ENCODE peak calls at places on chromosomes 2 and 18, in seven cellular contexts. One of them, this sample, is unnamed.

GRCh38 chr2:138510319-138510718 is 8.7 kb downstream of the SPOPL start:
- DNase-seq in PC-3: no peak
- DNase-seq in hepatocyte: no peak
- DNase-seq in IMR-90: no peak
- DNase-seq in neural progenitor cell: no peak
- DNase-seq in neuronal stem cell: no peak
- DNase-seq in HCT116: no peak
- DNase-seq in this sample: no peak

GRCh38 chr2:165141601-165142000 is 62.2 kb downstream of the SCN3A start:
- DNase-seq in PC-3: peak; percentile 27
- DNase-seq in hepatocyte: no peak
- DNase-seq in IMR-90: peak; percentile 3
- DNase-seq in neural progenitor cell: no peak
- DNase-seq in neuronal stem cell: no peak
- DNase-seq in HCT116: no peak
- DNase-seq in this sample: no peak

GRCh38 chr2:98882368-98882767 is 53.7 kb downstream of the CRACDL start:
- DNase-seq in PC-3: no peak
- DNase-seq in hepatocyte: no peak
- DNase-seq in IMR-90: no peak
- DNase-seq in neural progenitor cell: no peak
- DNase-seq in neuronal stem cell: no peak
- DNase-seq in HCT116: no peak
- DNase-seq in this sample: no peak

GRCh38 chr18:56083097-56083865 is 495.3 kb upstream of the TCF4 start:
- DNase-seq in PC-3: no peak
- DNase-seq in hepatocyte: peak; percentile 28
- DNase-seq in IMR-90: peak; percentile 92
- DNase-seq in neural progenitor cell: peak; percentile 15
- DNase-seq in neuronal stem cell: no peak
- DNase-seq in HCT116: no peak
- DNase-seq in this sample: no peak

GRCh38 chr2:108351889-108352288 is 25.9 kb upstream of the SULT1C4 start:
- DNase-seq in PC-3: no peak
- DNase-seq in hepatocyte: no peak
- DNase-seq in IMR-90: no peak
- DNase-seq in neural progenitor cell: no peak
- DNase-seq in neuronal stem cell: no peak
- DNase-seq in HCT116: no peak
- DNase-seq in this sample: no peak

GRCh38 chr2:42494434-42495233 is 852 bp upstream of the KCNG3 start:
- DNase-seq in PC-3: peak; percentile 95
- DNase-seq in hepatocyte: peak; percentile 85
- DNase-seq in IMR-90: peak; percentile 75
- DNase-seq in neural progenitor cell: peak; percentile 85
- DNase-seq in neuronal stem cell: peak; percentile 80
- DNase-seq in HCT116: peak; percentile 82
- DNase-seq in this sample: peak; percentile 94

GRCh38 chr2:24855022-24855622 is 61.9 kb downstream of the CENPO start:
- DNase-seq in PC-3: no peak
- DNase-seq in hepatocyte: no peak
- DNase-seq in IMR-90: no peak
- DNase-seq in neural progenitor cell: no peak
- DNase-seq in neuronal stem cell: no peak
- DNase-seq in HCT116: no peak
- DNase-seq in this sample: peak; percentile 73

GRCh38 chr2:37507703-37508102 is 163.3 kb downstream of the QPCT start:
- DNase-seq in PC-3: no peak
- DNase-seq in hepatocyte: no peak
- DNase-seq in IMR-90: peak; percentile 82
- DNase-seq in neural progenitor cell: no peak
- DNase-seq in neuronal stem cell: no peak
- DNase-seq in HCT116: no peak
- DNase-seq in this sample: no peak

GRCh38 chr2:17148298-17149228 is 369.7 kb downstream of the RAD51AP2 start:
- DNase-seq in PC-3: no peak
- DNase-seq in hepatocyte: peak; percentile 44
- DNase-seq in IMR-90: no peak
- DNase-seq in neural progenitor cell: peak; percentile 63
- DNase-seq in neuronal stem cell: peak; percentile 17
- DNase-seq in HCT116: peak; percentile 8
- DNase-seq in this sample: peak; percentile 13

GRCh38 chr2:129135017-129135416 is 816.3 kb upstream of the HS6ST1 start:
- DNase-seq in PC-3: no peak
- DNase-seq in hepatocyte: no peak
- DNase-seq in IMR-90: no peak
- DNase-seq in neural progenitor cell: no peak
- DNase-seq in neuronal stem cell: no peak
- DNase-seq in HCT116: no peak
- DNase-seq in this sample: no peak

GRCh38 chr2:72220170-72220569 is 72.5 kb upstream of the CYP26B1 start:
- DNase-seq in PC-3: peak; percentile 37
- DNase-seq in hepatocyte: no peak
- DNase-seq in IMR-90: no peak
- DNase-seq in neural progenitor cell: peak; percentile 68
- DNase-seq in neuronal stem cell: peak; percentile 5
- DNase-seq in HCT116: no peak
- DNase-seq in this sample: no peak

GRCh38 chr2:149278146-149278878 is 52.1 kb upstream of the LYPD6 start:
- DNase-seq in PC-3: no peak
- DNase-seq in hepatocyte: no peak
- DNase-seq in IMR-90: no peak
- DNase-seq in neural progenitor cell: no peak
- DNase-seq in neuronal stem cell: no peak
- DNase-seq in HCT116: no peak
- DNase-seq in this sample: no peak

GRCh38 chr18:13218376-13219011 is at the start of gene LDLRAD4:
- DNase-seq in PC-3: no peak
- DNase-seq in hepatocyte: peak; percentile 55
- DNase-seq in IMR-90: no peak
- DNase-seq in neural progenitor cell: peak; percentile 58
- DNase-seq in neuronal stem cell: peak; percentile 26
- DNase-seq in HCT116: no peak
- DNase-seq in this sample: no peak

GRCh38 chr2:15939556-15939853 is 845 bp upstream of the MYCN start:
- DNase-seq in PC-3: peak; percentile 50
- DNase-seq in hepatocyte: no peak
- DNase-seq in IMR-90: no peak
- DNase-seq in neural progenitor cell: no peak
- DNase-seq in neuronal stem cell: no peak
- DNase-seq in HCT116: peak; percentile 40
- DNase-seq in this sample: peak; percentile 93

GRCh38 chr2:209208211-209208610 is 215.6 kb upstream of the MAP2 start:
- DNase-seq in PC-3: peak; percentile 43
- DNase-seq in hepatocyte: peak; percentile 56
- DNase-seq in IMR-90: no peak
- DNase-seq in neural progenitor cell: peak; percentile 64
- DNase-seq in neuronal stem cell: peak; percentile 37
- DNase-seq in HCT116: peak; percentile 41
- DNase-seq in this sample: no peak

GRCh38 chr2:31384351-31384750 is 30.2 kb downstream of the XDH start:
- DNase-seq in PC-3: peak; percentile 89
- DNase-seq in hepatocyte: peak; percentile 25
- DNase-seq in IMR-90: peak; percentile 96
- DNase-seq in neural progenitor cell: no peak
- DNase-seq in neuronal stem cell: no peak
- DNase-seq in HCT116: peak; percentile 51
- DNase-seq in this sample: peak; percentile 96

GRCh38 chr2:161409308-161409707 is 6.8 kb upstream of the TBR1 start:
- DNase-seq in PC-3: no peak
- DNase-seq in hepatocyte: no peak
- DNase-seq in IMR-90: no peak
- DNase-seq in neural progenitor cell: no peak
- DNase-seq in neuronal stem cell: no peak
- DNase-seq in HCT116: no peak
- DNase-seq in this sample: no peak

GRCh38 chr2:177771191-177771590 is 301.4 kb downstream of the PDE11A start:
- DNase-seq in PC-3: peak; percentile 40
- DNase-seq in hepatocyte: no peak
- DNase-seq in IMR-90: no peak
- DNase-seq in neural progenitor cell: no peak
- DNase-seq in neuronal stem cell: no peak
- DNase-seq in HCT116: peak; percentile 18
- DNase-seq in this sample: no peak

GRCh38 chr18:78837766-78838165 is 141.9 kb upstream of the SALL3 start:
- DNase-seq in PC-3: no peak
- DNase-seq in hepatocyte: no peak
- DNase-seq in IMR-90: no peak
- DNase-seq in neural progenitor cell: no peak
- DNase-seq in neuronal stem cell: no peak
- DNase-seq in HCT116: no peak
- DNase-seq in this sample: no peak

GRCh38 chr2:127398239-127398590 is 10.4 kb upstream of the MAP3K2 start:
- DNase-seq in PC-3: peak; percentile 97
- DNase-seq in hepatocyte: peak; percentile 91
- DNase-seq in IMR-90: peak; percentile 93
- DNase-seq in neural progenitor cell: no peak
- DNase-seq in neuronal stem cell: no peak
- DNase-seq in HCT116: peak; percentile 81
- DNase-seq in this sample: peak; percentile 99

GRCh38 chr2:14316594-14316993 is 315.9 kb upstream of the LRATD1 start:
- DNase-seq in PC-3: no peak
- DNase-seq in hepatocyte: no peak
- DNase-seq in IMR-90: no peak
- DNase-seq in neural progenitor cell: no peak
- DNase-seq in neuronal stem cell: no peak
- DNase-seq in HCT116: no peak
- DNase-seq in this sample: no peak

GRCh38 chr2:127589876-127590275 is 54.4 kb downstream of the MYO7B start:
- DNase-seq in PC-3: no peak
- DNase-seq in hepatocyte: no peak
- DNase-seq in IMR-90: no peak
- DNase-seq in neural progenitor cell: no peak
- DNase-seq in neuronal stem cell: no peak
- DNase-seq in HCT116: no peak
- DNase-seq in this sample: peak; percentile 46

GRCh38 chr18:48547456-48548403 is 8.9 kb downstream of the CTIF start:
- DNase-seq in PC-3: peak; percentile 9
- DNase-seq in hepatocyte: peak; percentile 63
- DNase-seq in IMR-90: peak; percentile 90
- DNase-seq in neural progenitor cell: no peak
- DNase-seq in neuronal stem cell: no peak
- DNase-seq in HCT116: no peak
- DNase-seq in this sample: peak; percentile 97

GRCh38 chr2:65545818-65546217 is 113.4 kb upstream of the SPRED2 start:
- DNase-seq in PC-3: no peak
- DNase-seq in hepatocyte: peak; percentile 27
- DNase-seq in IMR-90: peak; percentile 10
- DNase-seq in neural progenitor cell: no peak
- DNase-seq in neuronal stem cell: no peak
- DNase-seq in HCT116: no peak
- DNase-seq in this sample: peak; percentile 85
- H2AFZ ChIP-seq in PC-3: no peak overlapping the region
- H2AFZ ChIP-seq in hepatocyte: no peak overlapping the region
- H2AFZ ChIP-seq in IMR-90: no peak overlapping the region
- H2AFZ ChIP-seq in neural progenitor cell: no peak overlapping the region
- H2AFZ ChIP-seq in neuronal stem cell: no peak overlapping the region
- H2AFZ ChIP-seq in HCT116: peak overlapping the region; percentile 64
- H2AFZ ChIP-seq in this sample: peak overlapping the region; percentile 42

GRCh38 chr2:86393521-86394490 is 47.4 kb upstream of the KDM3A start:
- DNase-seq in PC-3: peak; percentile 85
- DNase-seq in hepatocyte: peak; percentile 65
- DNase-seq in IMR-90: peak; percentile 22
- DNase-seq in neural progenitor cell: no peak
- DNase-seq in neuronal stem cell: no peak
- DNase-seq in HCT116: peak; percentile 12
- DNase-seq in this sample: no peak
- H2AFZ ChIP-seq in PC-3: no peak overlapping the region
- H2AFZ ChIP-seq in hepatocyte: no peak overlapping the region
- H2AFZ ChIP-seq in IMR-90: no peak overlapping the region
- H2AFZ ChIP-seq in neural progenitor cell: no peak overlapping the region
- H2AFZ ChIP-seq in neuronal stem cell: no peak overlapping the region
- H2AFZ ChIP-seq in HCT116: no peak overlapping the region
- H2AFZ ChIP-seq in this sample: no peak overlapping the region

DNA sequence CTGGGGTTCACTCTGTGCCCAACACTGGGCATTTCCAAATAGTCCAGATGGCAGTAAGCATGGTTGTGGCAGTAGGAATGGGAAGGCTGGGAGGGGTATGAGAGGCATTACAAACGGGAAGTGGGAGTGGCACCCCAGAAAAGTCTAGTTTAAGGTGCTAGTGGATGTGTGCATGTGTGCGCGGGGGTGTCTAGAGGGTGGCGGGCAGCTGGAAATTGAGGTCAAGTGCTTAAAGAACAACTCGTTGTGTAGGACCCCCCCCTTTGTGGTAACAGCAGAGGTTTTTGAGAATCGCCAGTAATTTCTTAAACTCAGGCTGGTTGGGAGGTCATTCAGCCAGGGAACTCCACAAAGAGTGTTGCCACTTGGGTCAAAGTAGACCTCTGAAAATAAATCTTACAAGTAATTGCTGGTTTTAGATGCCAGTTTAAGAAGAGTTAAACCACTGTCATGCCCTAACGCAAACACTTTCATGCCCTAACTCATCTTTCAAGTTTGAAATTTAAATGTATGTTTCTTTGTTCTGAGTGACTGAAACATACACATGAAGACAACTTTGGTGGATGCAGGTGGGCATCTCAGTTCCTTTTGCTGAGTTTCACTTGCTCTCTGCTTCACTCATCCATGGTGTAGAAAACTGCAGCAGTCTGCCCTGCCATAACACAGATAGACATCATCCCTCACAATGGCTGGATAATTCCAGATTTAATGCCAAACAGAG is 70.0 kb downstream of the RHBDD1 start:
- DNase-seq in PC-3: no peak
- DNase-seq in hepatocyte: no peak
- DNase-seq in IMR-90: no peak
- DNase-seq in neural progenitor cell: no peak
- DNase-seq in neuronal stem cell: no peak
- DNase-seq in HCT116: no peak
- DNase-seq in this sample: no peak
- H2AFZ ChIP-seq in PC-3: no peak overlapping the region
- H2AFZ ChIP-seq in hepatocyte: no peak overlapping the region
- H2AFZ ChIP-seq in IMR-90: no peak overlapping the region
- H2AFZ ChIP-seq in neural progenitor cell: no peak overlapping the region
- H2AFZ ChIP-seq in neuronal stem cell: no peak overlapping the region
- H2AFZ ChIP-seq in HCT116: no peak overlapping the region
- H2AFZ ChIP-seq in this sample: no peak overlapping the region

DNA sequence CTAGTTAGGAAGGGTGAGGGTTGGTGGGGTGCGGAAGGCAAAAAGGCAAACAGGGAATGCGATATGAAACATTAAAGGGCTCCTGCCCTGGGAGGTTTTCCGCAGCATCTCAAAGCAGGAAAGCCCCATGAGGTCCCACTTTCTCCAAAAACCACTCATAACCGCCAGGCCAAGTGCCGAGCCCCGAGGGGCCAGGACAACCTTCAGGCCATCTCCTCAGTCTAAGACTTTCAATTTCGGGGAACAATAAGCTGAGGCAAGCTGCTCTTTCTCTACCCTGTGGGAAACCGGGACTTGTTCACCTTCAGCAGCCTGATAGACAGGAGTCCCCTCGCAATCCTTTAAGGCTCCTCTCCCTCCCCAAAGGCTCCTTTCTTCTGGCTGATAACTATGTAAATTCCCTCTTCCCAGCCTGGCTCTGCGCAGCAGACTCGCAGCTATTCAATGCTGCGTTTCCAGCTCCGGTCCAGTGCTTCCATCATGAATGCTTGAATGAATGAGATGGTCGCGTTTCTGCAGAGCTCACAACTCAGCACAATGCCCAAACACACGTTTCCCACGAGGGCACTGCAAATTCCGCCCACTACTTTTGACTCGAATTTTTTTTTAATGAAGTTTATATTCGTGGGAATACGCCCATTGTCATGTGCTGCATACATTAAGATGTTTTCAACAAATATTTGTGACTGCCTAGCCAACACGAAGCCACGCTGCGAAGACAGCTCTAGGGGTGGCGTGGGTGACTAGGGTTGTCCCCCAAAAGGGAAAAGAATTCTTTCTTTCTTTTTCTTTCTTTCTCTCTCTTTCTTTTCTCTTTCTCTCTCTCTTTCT is 1.4 kb downstream of the LAMA1 start:
- DNase-seq in PC-3: no peak
- DNase-seq in hepatocyte: peak; percentile 31
- DNase-seq in IMR-90: peak; percentile 38
- DNase-seq in neural progenitor cell: peak; percentile 90
- DNase-seq in neuronal stem cell: peak; percentile 69
- DNase-seq in HCT116: no peak
- DNase-seq in this sample: no peak
- H2AFZ ChIP-seq in PC-3: peak overlapping the region; percentile 34
- H2AFZ ChIP-seq in hepatocyte: peak overlapping the region; percentile 63
- H2AFZ ChIP-seq in IMR-90: peak overlapping the region; percentile 51
- H2AFZ ChIP-seq in neural progenitor cell: peak overlapping the region; percentile 60
- H2AFZ ChIP-seq in neuronal stem cell: peak overlapping the region; percentile 98
- H2AFZ ChIP-seq in HCT116: no peak overlapping the region
- H2AFZ ChIP-seq in this sample: peak overlapping the region; percentile 77

This sample was measured in osteoblast.